ENCODE peak calls at places on chromosome 10, in four cellular contexts. C is uterus, T is PC-3, Z is left ventricle myocardium inferior. D is an unnamed sample.
A peak's percentile ranks its signal among the peaks of the same experiment; 100 is the strongest.

GRCh38 chr10:78028438-78029293 is 649 bp downstream of the POLR3A start:
- DNase-seq in T (peak; percentile 67), C (no peak), Z (no peak), D (peak; percentile 53)

GRCh38 chr10:43681721-43682120 is 33.0 kb upstream of the ZNF32 start:
- DNase-seq in C (no peak), Z (no peak), T (no peak), D (no peak)

GRCh38 chr10:43700306-43700705 is 51.6 kb upstream of the ZNF32 start:
- DNase-seq in Z (no peak), T (no peak), C (no peak), D (no peak)

GRCh38 chr10:24650669-24651391 is 72.9 kb downstream of the ARHGAP21 start:
- DNase-seq in C (no peak), Z (no peak), T (no peak), D (no peak)

GRCh38 chr10:48574817-48575380 is 30.0 kb downstream of the ARHGAP22 start:
- DNase-seq in Z (no peak), T (no peak), C (no peak), D (no peak)

GRCh38 chr10:97096327-97097153 is 89.2 kb downstream of the SLIT1 start:
- DNase-seq in T (no peak), Z (peak; percentile 83), C (peak; percentile 43), D (no peak)

GRCh38 chr10:60878224-60878623 is 65.8 kb downstream of the RHOBTB1 start:
- DNase-seq in T (peak; percentile 51), C (no peak), Z (no peak), D (no peak)

GRCh38 chr10:13338337-13339128 is 9.6 kb downstream of the SEPHS1 start:
- DNase-seq in Z (no peak), C (no peak), T (no peak), D (no peak)

GRCh38 chr10:35268791-35269257 is 67.5 kb upstream of the CCNY start:
- DNase-seq in C (no peak), T (no peak), Z (no peak), D (no peak)

GRCh38 chr10:71968553-71969474 is 4.6 kb downstream of the CHST3 start:
- DNase-seq in Z (no peak), C (no peak), T (peak; percentile 52), D (no peak)

GRCh38 chr10:66877359-66877758 is 48.5 kb upstream of the LRRTM3 start:
- DNase-seq in Z (no peak), T (no peak), C (no peak), D (no peak)

GRCh38 chr10:114967071-114967470 is 29.1 kb downstream of the TRUB1 start:
- DNase-seq in T (no peak), C (no peak), Z (no peak), D (peak; percentile 11)

GRCh38 chr10:31706921-31707571 is 221.6 kb downstream of the ARHGAP12 start:
- DNase-seq in T (no peak), Z (peak; percentile 37), C (peak; percentile 59), D (no peak)

GRCh38 chr10:115830260-115830970 is 442.6 kb downstream of the GFRA1 start:
- DNase-seq in T (peak; percentile 3), C (no peak), Z (no peak), D (no peak)

GRCh38 chr10:6337382-6337781 is 134.7 kb downstream of the PFKFB3 start:
- DNase-seq in T (no peak), C (no peak), Z (no peak), D (no peak)

GRCh38 chr10:78224602-78225001 is 190.9 kb downstream of the RPS24 start:
- DNase-seq in C (no peak), Z (no peak), T (no peak), D (no peak)

GRCh38 chr10:122497241-122497640 is 35.9 kb downstream of the HTRA1 start:
- DNase-seq in C (no peak), T (no peak), Z (no peak), D (no peak)

GRCh38 chr10:26857991-26858706 is 2.6 kb downstream of the ABI1 start:
- DNase-seq in C (no peak), T (no peak), Z (no peak), D (peak; percentile 33)

GRCh38 chr10:91908358-91909177 is 718 bp downstream of the FGFBP3 start:
- DNase-seq in C (peak; percentile 56), T (peak; percentile 83), Z (peak; percentile 72), D (peak; percentile 92)

GRCh38 chr10:59631882-59632281 is 77.8 kb downstream of the SLC16A9 start:
- DNase-seq in C (no peak), T (no peak), Z (no peak), D (no peak)

GRCh38 chr10:74932648-74933047 is 106.2 kb downstream of the KAT6B start:
- DNase-seq in C (peak; percentile 38), Z (peak; percentile 83), T (peak; percentile 47), D (no peak)

GRCh38 chr10:3807221-3807927 is 22.4 kb upstream of the KLF6 start:
- DNase-seq in Z (no peak), C (no peak), T (no peak), D (peak; percentile 34)

GRCh38 chr10:33336606-33337334 is 2.3 kb upstream of the NRP1 start:
- DNase-seq in T (peak; percentile 87), Z (peak; percentile 78), C (peak; percentile 57), D (peak; percentile 65)

GRCh38 chr10:97849101-97849490 is 547 bp upstream of the GOLGA7B start:
- DNase-seq in C (no peak), T (peak; percentile 69), Z (no peak), D (peak; percentile 41)

GRCh38 chr10:70145666-70146488 is 623 bp downstream of the TYSND1 start:
- DNase-seq in Z (peak; percentile 67), C (peak; percentile 55), T (peak; percentile 83), D (peak; percentile 69)

GRCh38 chr10:59748834-59749233 is 4.4 kb downstream of the MRLN start:
- DNase-seq in T (peak; percentile 82), C (no peak), Z (no peak), D (no peak)

GRCh38 chr10:67976292-67977245 is 92.1 kb downstream of the SIRT1 start:
- DNase-seq in Z (peak; percentile 76), T (peak; percentile 21), C (no peak), D (peak; percentile 59)

GRCh38 chr10:22712959-22713852 is 1.2 kb downstream of the PIP4K2A start:
- DNase-seq in C (peak; percentile 21), Z (no peak), T (peak; percentile 25), D (peak; percentile 44)

GRCh38 chr10:50992356-50992866 is 81.9 kb upstream of the PRKG1 start:
- DNase-seq in T (peak; percentile 14), Z (no peak), C (no peak), D (peak; percentile 58)

GRCh38 chr10:36171546-36171945 is 529.5 kb upstream of the FZD8 start:
- DNase-seq in Z (no peak), C (no peak), T (peak; percentile 78), D (peak; percentile 36)

GRCh38 chr10:121158988-121159579 is 307.9 kb downstream of the WDR11 start:
- DNase-seq in Z (no peak), C (no peak), T (peak; percentile 44), D (no peak)

GRCh38 chr10:10872035-10872673 is 145.5 kb upstream of the CELF2 start:
- DNase-seq in T (no peak), Z (no peak), C (peak; percentile 34), D (peak; percentile 46)

GRCh38 chr10:87713707-87714106 is 54.0 kb downstream of the PAPSS2 start:
- DNase-seq in Z (no peak), T (no peak), C (no peak), D (no peak)

GRCh38 chr10:79102056-79102874 is 33.5 kb downstream of the ZMIZ1 start:
- DNase-seq in C (peak; percentile 82), Z (peak; percentile 65), T (peak; percentile 49), D (peak; percentile 41)

GRCh38 chr10:15791816-15792524 is 68.3 kb downstream of the MINDY3 start:
- DNase-seq in T (no peak), Z (no peak), C (peak; percentile 42), D (no peak)

GRCh38 chr10:49135575-49136313 is 1.9 kb upstream of the FAM170B start:
- DNase-seq in T (no peak), C (no peak), Z (no peak), D (no peak)

GRCh38 chr10:84407390-84408049 is 79.1 kb downstream of the CCSER2 start:
- DNase-seq in Z (no peak), T (no peak), C (no peak), D (no peak)

GRCh38 chr10:91977501-91977900 is 53.9 kb downstream of the BTAF1 start:
- DNase-seq in T (peak; percentile 5), Z (no peak), C (no peak), D (no peak)

GRCh38 chr10:27947513-27947912 is 51.4 kb downstream of the ODAD2 start:
- DNase-seq in Z (no peak), T (no peak), C (no peak), D (no peak)

GRCh38 chr10:79454259-79454658 is 8.8 kb upstream of the ZCCHC24 start:
- DNase-seq in Z (no peak), T (peak; percentile 99), C (no peak), D (no peak)

GRCh38 chr10:116850058-116850611 is 836 bp downstream of the ENO4 start:
- DNase-seq in T (no peak), Z (no peak), C (no peak), D (no peak)
- H3K4me3 ChIP-seq in T (peak overlapping the region; percentile 93), Z (peak overlapping the region; percentile 79), C (peak overlapping the region; percentile 57), D (peak overlapping the region; percentile 75)

DNA sequence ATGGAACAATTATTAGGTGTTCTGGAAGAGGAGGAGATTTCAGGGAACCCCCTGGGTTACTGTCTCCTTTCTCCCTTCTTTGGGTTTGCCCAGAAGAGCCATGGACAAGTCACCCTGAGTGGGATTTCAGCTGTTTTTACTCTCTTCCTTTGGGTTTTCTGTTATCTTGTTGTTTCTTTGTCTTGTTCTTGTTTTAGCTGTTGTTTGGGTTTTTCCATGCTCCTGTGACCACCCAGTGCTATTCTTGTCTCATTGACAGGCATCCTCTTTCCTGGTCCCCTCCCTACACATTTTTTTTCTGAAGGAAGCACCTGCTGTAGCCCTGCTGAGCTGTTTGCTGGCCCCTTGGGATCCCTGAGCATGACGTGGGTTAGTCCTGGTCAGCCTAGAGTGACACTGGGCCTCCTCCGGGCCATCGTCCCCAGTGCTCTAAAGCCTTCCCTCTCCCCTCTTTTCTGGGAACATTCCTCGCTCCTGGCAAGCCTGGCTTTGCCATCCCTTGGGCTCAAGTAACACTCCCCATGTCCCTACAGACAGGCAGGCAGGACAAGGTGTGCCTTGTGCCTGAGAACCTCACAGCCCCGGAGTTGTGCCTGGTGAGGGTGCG is 3.5 kb downstream of the SH2D4B start:
- DNase-seq in T (no peak), C (no peak), Z (peak; percentile 50), D (no peak)
- H3K4me3 ChIP-seq in T (no peak overlapping the region), C (no peak overlapping the region), Z (peak overlapping the region; percentile 45), D (no peak overlapping the region)

DNA sequence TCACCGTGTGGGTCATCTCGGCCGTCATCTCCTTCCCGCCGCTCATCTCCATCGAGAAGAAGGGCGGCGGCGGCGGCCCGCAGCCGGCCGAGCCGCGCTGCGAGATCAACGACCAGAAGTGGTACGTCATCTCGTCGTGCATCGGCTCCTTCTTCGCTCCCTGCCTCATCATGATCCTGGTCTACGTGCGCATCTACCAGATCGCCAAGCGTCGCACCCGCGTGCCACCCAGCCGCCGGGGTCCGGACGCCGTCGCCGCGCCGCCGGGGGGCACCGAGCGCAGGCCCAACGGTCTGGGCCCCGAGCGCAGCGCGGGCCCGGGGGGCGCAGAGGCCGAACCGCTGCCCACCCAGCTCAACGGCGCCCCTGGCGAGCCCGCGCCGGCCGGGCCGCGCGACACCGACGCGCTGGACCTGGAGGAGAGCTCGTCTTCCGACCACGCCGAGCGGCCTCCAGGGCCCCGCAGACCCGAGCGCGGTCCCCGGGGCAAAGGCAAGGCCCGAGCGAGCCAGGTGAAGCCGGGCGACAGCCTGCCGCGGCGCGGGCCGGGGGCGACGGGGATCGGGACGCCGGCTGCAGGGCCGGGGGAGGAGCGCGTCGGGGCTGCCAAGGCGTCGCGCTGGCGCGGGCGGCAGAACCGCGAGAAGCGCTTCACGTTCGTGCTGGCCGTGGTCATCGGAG is 1.8 kb downstream of the ADRA2A start:
- DNase-seq in C (no peak), Z (no peak), T (no peak), D (peak; percentile 62)
- H3K4me3 ChIP-seq in C (peak overlapping the region; percentile 52), Z (peak overlapping the region; percentile 69), T (no peak overlapping the region), D (peak overlapping the region; percentile 74)

GRCh38 chr10:124996127-124996853 is 54.4 kb downstream of the ZRANB1 start:
- DNase-seq in C (no peak), Z (peak; percentile 11), T (no peak), D (no peak)
- H3K4me3 ChIP-seq in C (no peak overlapping the region), Z (no peak overlapping the region), T (no peak overlapping the region), D (no peak overlapping the region)